ENCODE peak calls at places on chromosomes 4 and X, in nine cellular contexts. U is neural progenitor cell, B is fibroblast of lung, C is GM23248, F is IMR-90, N is mesenchymal stem cell, Q is neuronal stem cell, O is mammary epithelial cell, L is PC-3. H is an unnamed sample.

GRCh38 chrX:130108647-130109428 is 1.5 kb downstream of the ELF4 start:
- DNase-seq in B (no peak), Q (no peak), L (peak; percentile 44), U (no peak), F (no peak), N (no peak), O (peak; percentile 45), C (peak; percentile 62), H (peak; percentile 63)

GRCh38 chr4:146643812-146644401 is 5.2 kb downstream of the POU4F2 start:
- DNase-seq in F (peak; percentile 23), B (peak; percentile 35), Q (peak; percentile 57), N (peak; percentile 18), O (peak; percentile 15), U (peak; percentile 78), L (peak; percentile 54), C (peak; percentile 52), H (no peak)

GRCh38 chr4:123446791-123447474 is 50.3 kb downstream of the SPRY1 start:
- DNase-seq in O (no peak), B (no peak), C (no peak), U (no peak), F (no peak), Q (no peak), L (no peak), N (no peak), H (no peak)

GRCh38 chrX:72620550-72621145 is 48.0 kb upstream of the HDAC8 start:
- DNase-seq in L (peak; percentile 96), U (no peak), C (peak; percentile 89), F (peak; percentile 89), Q (no peak), N (peak; percentile 91), O (peak; percentile 77), B (peak; percentile 91), H (no peak)

GRCh38 chr4:143406523-143406922 is 69.8 kb downstream of the GAB1 start:
- DNase-seq in N (peak; percentile 92), O (peak; percentile 15), Q (no peak), C (peak; percentile 36), F (no peak), U (no peak), B (peak; percentile 96), L (no peak), H (no peak)

GRCh38 chr4:48012819-48013218 is 3.7 kb downstream of the CNGA1 start:
- DNase-seq in L (no peak), C (no peak), U (no peak), F (no peak), O (no peak), N (no peak), Q (no peak), B (no peak), H (no peak)

GRCh38 chr4:76705497-76705896 is 192.4 kb downstream of the SOWAHB start:
- DNase-seq in O (no peak), U (no peak), B (no peak), N (peak; percentile 39), C (no peak), Q (no peak), F (peak; percentile 74), L (no peak), H (no peak)

GRCh38 chrX:45830343-45830742 is 629.7 kb upstream of the DIPK2B start:
- DNase-seq in Q (no peak), B (no peak), F (no peak), N (no peak), O (no peak), C (no peak), L (no peak), U (no peak), H (no peak)

GRCh38 chr4:102594000-102594399 is 92.8 kb downstream of the NFKB1 start:
- DNase-seq in C (no peak), U (no peak), O (no peak), N (no peak), Q (no peak), F (no peak), B (no peak), L (peak; percentile 62), H (no peak)

GRCh38 chrX:154494715-154495114 is 4.3 kb upstream of the SLC10A3 start:
- DNase-seq in C (no peak), F (no peak), O (no peak), Q (no peak), U (no peak), B (no peak), L (no peak), N (no peak), H (no peak)

GRCh38 chr4:48133668-48134444 is at the start of gene TXK:
- DNase-seq in N (no peak), C (no peak), F (peak; percentile 13), U (no peak), B (peak; percentile 47), O (no peak), Q (no peak), L (no peak), H (no peak)

GRCh38 chrX:30659421-30659820 is 6.2 kb downstream of the GK start:
- DNase-seq in N (peak; percentile 89), O (peak; percentile 82), F (peak; percentile 95), C (peak; percentile 87), U (no peak), L (peak; percentile 83), Q (no peak), B (peak; percentile 95), H (no peak)

GRCh38 chrX:29911673-29912072 is 303.7 kb upstream of the MAGEB2 start:
- DNase-seq in O (no peak), U (no peak), B (no peak), N (no peak), F (no peak), L (peak; percentile 52), C (no peak), Q (no peak), H (no peak)

GRCh38 chr4:118265312-118266144 is 87.3 kb downstream of the PRSS12 start:
- DNase-seq in B (no peak), F (no peak), N (no peak), C (peak; percentile 17), L (no peak), O (peak; percentile 35), U (no peak), Q (no peak), H (no peak)

GRCh38 chrX:109704563-109704962 is 28.5 kb downstream of the ACSL4 start:
- DNase-seq in O (no peak), U (no peak), F (no peak), L (no peak), B (no peak), Q (no peak), N (no peak), C (no peak), H (no peak)

GRCh38 chrX:107025538-107025937 is 25.5 kb upstream of the MORC4 start:
- DNase-seq in U (peak; percentile 50), O (peak; percentile 6), C (peak; percentile 48), Q (peak; percentile 12), L (peak; percentile 56), B (peak; percentile 45), F (peak; percentile 24), N (peak; percentile 33), H (no peak)

GRCh38 chrX:7149421-7149820 is 1.5 kb upstream of the PUDP start:
- DNase-seq in B (no peak), F (no peak), C (no peak), N (peak; percentile 24), O (no peak), U (no peak), Q (no peak), L (no peak), H (no peak)

GRCh38 chrX:150202641-150203248 is 160.4 kb upstream of the MAMLD1 start:
- DNase-seq in U (no peak), L (no peak), Q (no peak), O (peak; percentile 16), F (peak; percentile 63), B (peak; percentile 81), C (peak; percentile 80), N (peak; percentile 91), H (no peak)
- H3K27ac ChIP-seq in U (no peak overlapping the region), L (no peak overlapping the region), Q (no peak overlapping the region), O (no peak overlapping the region), F (peak overlapping the region; percentile 16), B (no peak overlapping the region), C (peak overlapping the region; percentile 81), N (no peak overlapping the region), H (no peak overlapping the region)

DNA sequence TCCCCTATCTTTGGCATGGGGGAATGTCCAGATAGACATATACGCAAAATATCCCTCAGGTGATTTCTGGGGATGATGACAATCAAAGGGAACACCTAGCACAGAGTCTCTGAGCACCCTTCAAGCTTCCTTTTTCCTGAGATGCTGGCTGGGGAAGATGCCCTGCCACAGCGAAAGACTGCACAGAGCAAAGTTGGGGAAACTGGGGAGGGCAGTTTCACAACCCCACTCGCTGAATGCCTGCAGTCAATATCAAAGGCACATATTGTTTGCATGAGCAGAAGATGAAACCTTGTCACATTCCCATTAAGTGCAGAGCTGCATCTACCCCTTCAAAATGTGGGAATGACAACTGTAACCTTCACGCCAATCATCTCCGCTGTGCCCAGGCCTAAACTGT is 2.6 kb downstream of the GPC4 start:
- DNase-seq in Q (no peak), C (no peak), B (no peak), O (no peak), U (no peak), N (no peak), L (no peak), F (no peak), H (no peak)
- H3K9ac ChIP-seq in Q (no peak overlapping the region), C (no peak overlapping the region), B (no peak overlapping the region), O (no peak overlapping the region), U (no peak overlapping the region), N (peak overlapping the region; percentile 88), L (no peak overlapping the region), F (no peak overlapping the region), H (peak overlapping the region; percentile 83)

DNA sequence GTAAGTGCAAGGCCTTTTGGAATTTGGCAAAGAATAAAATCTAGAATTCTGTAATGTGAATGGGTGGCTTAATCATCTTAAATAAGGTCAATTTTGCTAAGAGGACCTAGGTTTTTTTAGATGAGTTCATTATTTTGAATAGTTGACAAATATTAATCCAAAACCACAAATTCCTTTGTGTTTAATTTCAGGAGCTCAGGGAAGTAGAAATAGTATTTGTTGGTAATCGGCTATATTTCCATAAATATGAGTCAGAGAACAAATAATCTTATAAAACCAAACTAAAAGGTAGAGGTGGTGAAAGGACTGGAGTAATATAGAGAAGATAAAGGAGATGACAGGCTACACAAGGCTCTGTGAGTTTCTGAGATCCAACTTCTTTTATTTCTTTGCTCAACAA is 190.4 kb upstream of the TLL1 start:
- DNase-seq in N (no peak), F (no peak), L (peak; percentile 79), Q (no peak), B (no peak), C (no peak), O (peak; percentile 7), U (no peak), H (no peak)
- H3K27ac ChIP-seq in N (no peak overlapping the region), F (no peak overlapping the region), L (peak overlapping the region; percentile 71), Q (no peak overlapping the region), B (no peak overlapping the region), C (no peak overlapping the region), O (no peak overlapping the region), U (no peak overlapping the region), H (no peak overlapping the region)

GRCh38 chr4:181437895-181438294 is 805.3 kb upstream of the TENM3 start:
- DNase-seq in L (no peak), Q (no peak), N (no peak), F (no peak), O (no peak), U (no peak), C (no peak), B (no peak), H (no peak)

GRCh38 chr4:181427076-181427475 is 816.1 kb upstream of the TENM3 start:
- DNase-seq in L (no peak), U (no peak), O (no peak), F (no peak), B (no peak), N (no peak), C (no peak), Q (no peak), H (no peak)

DNA sequence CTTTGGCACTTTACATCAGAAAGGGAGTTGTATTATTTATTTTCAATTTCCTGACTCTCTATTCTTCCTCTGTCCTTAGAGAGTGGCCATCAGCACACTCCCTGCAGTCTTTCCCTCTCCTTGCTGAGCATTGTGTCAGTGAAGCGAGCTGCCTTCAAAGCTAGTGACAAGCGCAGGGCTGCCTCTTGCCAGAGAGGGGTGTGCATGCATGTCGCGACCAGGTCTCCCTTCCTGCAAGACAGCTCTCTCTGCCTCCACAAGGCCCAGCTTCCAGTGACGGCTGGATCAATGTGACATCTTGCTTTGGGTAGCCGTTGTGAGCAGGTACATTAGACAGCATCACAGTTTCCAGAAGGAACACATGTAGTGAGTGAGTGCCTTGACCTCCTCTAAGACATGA is 810.9 kb upstream of the TENM3 start:
- DNase-seq in N (no peak), C (no peak), F (no peak), L (no peak), B (no peak), O (no peak), Q (no peak), U (peak; percentile 58), H (peak; percentile 71)
- H3K9ac ChIP-seq in N (no peak overlapping the region), C (no peak overlapping the region), F (no peak overlapping the region), L (no peak overlapping the region), B (no peak overlapping the region), O (no peak overlapping the region), Q (no peak overlapping the region), U (no peak overlapping the region), H (no peak overlapping the region)

H was measured in endodermal cell.